ENCODE peak calls at places on chromosomes 2 and 18, in eight cellular contexts. S is cardiac muscle cell, X is right atrium auricular region, N is dorsolateral prefrontal cortex, R is astrocyte of the cerebellum, J is gastrocnemius medialis, T is cardiac fibroblast, D is coronary artery. K is an unnamed sample.

GRCh38 chr2:108935231-108935863 is 53.7 kb downstream of the EDAR start:
- DNase-seq in S (no peak), X (no peak), N (no peak), R (no peak), J (no peak), T (no peak), D (no peak), K (no peak)

GRCh38 chr2:126661702-126662465 is 5.9 kb downstream of the GYPC start:
- DNase-seq in S (no peak), X (no peak), N (no peak), R (no peak), J (no peak), T (no peak), D (no peak), K (no peak)

GRCh38 chr2:10389596-10389995 is 58.5 kb downstream of the ODC1 start:
- DNase-seq in S (no peak), X (no peak), N (no peak), R (no peak), J (no peak), T (peak), D (no peak), K (no peak)

GRCh38 chr2:10935953-10936942 is 24.5 kb downstream of the KCNF1 start:
- DNase-seq in S (peak), X (no peak), N (no peak), R (peak), J (no peak), T (peak), D (no peak), K (peak)

GRCh38 chr2:133025004-133025403 is 355.0 kb upstream of the LYPD1 start:
- DNase-seq in S (no peak), X (no peak), N (no peak), R (no peak), J (no peak), T (no peak), D (no peak), K (no peak)

GRCh38 chr2:37283207-37283606 is 41.4 kb downstream of the PRKD3 start:
- DNase-seq in S (peak), X (no peak), N (no peak), R (peak), J (no peak), T (peak), D (no peak), K (no peak)

GRCh38 chr2:186559370-186559769 is 30.5 kb upstream of the ITGAV start:
- DNase-seq in S (no peak), X (no peak), N (no peak), R (no peak), J (no peak), T (no peak), D (no peak), K (no peak)

GRCh38 chr2:173355132-173355865 is 627 bp downstream of the CDCA7 start:
- DNase-seq in S (peak), X (no peak), N (no peak), R (peak), J (peak), T (peak), D (no peak), K (peak)

GRCh38 chr18:48921305-48922202 is 29.2 kb downstream of the SMAD7 start:
- DNase-seq in S (no peak), X (no peak), N (no peak), R (no peak), J (no peak), T (no peak), D (peak), K (no peak)

GRCh38 chr2:237603049-237603717 is 12.6 kb upstream of the RAB17 start:
- DNase-seq in S (no peak), X (no peak), N (no peak), R (no peak), J (no peak), T (no peak), D (no peak), K (no peak)

GRCh38 chr2:26463252-26464207 is 14.4 kb downstream of the OTOF start:
- DNase-seq in S (no peak), X (no peak), N (peak), R (no peak), J (no peak), T (no peak), D (no peak), K (no peak)

GRCh38 chr18:28013064-28013463 is 163.9 kb downstream of the CDH2 start:
- DNase-seq in S (peak), X (no peak), N (no peak), R (no peak), J (no peak), T (peak), D (no peak), K (peak)

GRCh38 chr2:154439156-154439555 is 259.3 kb upstream of the KCNJ3 start:
- DNase-seq in S (no peak), X (no peak), N (no peak), R (no peak), J (no peak), T (peak), D (no peak), K (no peak)

GRCh38 chr2:191318037-191318728 is 73.0 kb downstream of the MYO1B start:
- DNase-seq in S (peak), X (no peak), N (no peak), R (peak), J (no peak), T (peak), D (no peak), K (peak)

DNA sequence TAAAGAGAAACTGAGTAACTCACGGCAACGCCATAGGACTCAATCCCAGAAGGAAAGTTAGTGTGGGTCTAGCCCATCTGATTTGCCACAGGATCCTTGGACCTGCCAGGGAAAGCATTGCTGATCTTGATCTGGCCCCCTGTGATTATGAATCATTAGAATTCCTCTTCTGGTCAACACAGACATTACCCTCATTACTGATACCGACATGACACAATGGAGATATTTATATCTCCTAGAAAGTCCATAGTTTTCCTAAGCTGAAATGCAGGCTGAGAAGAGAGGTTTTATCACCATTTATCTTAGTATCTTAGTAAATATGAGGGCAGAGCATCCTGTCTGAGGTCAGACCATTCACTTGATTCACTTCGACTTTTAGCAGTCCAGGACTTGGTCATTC is 75.5 kb upstream of the CCDC68 start:
- DNase-seq in S (no peak), X (no peak), N (no peak), R (no peak), J (no peak), T (no peak), D (no peak), K (no peak)
- H3K4me3 ChIP-seq in S (no peak), X (no peak), N (no peak), R (no peak), J (no peak), T (no peak), D (no peak), K (no peak)

DNA sequence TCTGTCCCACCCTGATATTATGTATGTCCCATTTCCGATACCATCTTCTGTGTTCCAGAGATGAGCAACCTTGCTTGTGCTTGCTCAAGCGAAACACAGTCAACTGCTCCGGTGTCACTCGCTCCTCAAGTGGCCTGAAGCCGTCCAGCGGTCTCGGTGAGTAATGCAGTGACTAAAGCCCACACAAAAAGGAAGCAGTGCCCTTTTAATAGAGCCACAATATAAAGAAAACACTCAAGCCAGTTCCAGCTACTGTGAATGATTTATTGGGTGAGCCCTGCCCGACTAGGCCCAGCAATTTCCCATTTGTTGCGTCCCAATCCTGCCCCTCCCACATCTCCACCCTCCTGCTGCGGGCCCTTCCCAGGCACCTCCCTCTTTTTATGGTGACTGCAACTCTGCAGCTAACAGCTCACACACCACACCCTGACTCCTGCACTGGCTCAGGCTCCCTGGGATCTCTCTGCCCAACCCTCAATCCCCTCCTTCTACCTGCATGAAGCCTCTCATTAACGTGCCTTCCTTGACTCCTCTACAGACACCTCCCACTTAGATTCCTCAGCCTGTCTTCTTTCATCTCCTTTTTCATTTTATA is 44.2 kb upstream of the DSC1 start:
- DNase-seq in S (no peak), X (peak), N (no peak), R (no peak), J (peak), T (no peak), D (no peak), K (no peak)
- TF ChIP-seq CTCF in S (no peak), X (no peak), N (no peak), R (peak), J (no peak), T (no peak), D (no peak), K (no peak)

DNA sequence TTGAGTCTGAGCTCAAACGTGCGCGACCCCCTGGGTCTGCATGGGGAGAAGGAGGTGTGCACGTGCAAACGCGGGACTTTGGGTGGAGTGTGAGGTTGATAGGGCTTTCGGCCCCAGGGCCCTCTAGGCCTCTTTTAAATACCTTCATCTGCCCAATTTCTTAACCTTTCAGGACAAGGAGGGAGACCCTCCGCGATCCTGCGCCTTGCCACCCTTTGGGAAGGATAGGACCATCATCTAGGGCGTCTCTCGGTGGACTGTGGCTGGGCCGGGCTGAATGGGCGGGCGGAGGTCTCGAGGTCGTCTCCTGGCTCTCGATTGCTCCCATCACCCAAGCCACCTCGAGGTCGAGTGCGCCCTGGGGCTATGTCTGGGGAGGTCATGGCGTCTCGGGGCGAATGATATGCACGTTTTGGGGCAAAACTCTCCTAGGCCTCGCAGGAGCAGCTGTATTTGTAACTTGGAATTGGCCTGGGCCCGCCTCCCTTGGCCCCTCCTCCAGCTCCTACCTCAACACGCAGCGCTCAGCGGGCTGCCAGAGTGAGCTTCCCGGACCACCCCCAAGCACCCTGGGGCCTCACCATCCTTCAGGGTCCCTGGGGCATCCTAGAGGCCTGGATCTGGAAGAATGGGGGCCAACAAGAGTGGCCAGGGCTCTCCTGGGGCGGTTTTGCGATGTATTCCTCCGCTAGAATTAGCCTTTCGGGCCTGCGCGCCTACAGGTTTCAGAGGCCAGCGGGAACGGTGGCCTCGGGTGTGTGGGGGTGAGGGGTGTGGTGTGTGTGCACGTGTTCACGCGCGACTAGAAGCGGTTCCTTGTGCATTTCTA is 8.7 kb upstream of the SIX3 start:
- DNase-seq in S (no peak), X (no peak), N (no peak), R (no peak), J (no peak), T (no peak), D (no peak), K (no peak)
- H3K4me3 ChIP-seq in S (no peak), X (no peak), N (no peak), R (no peak), J (no peak), T (no peak), D (peak), K (no peak)

GRCh38 chr2:215678094-215678493 is 242.2 kb upstream of the FN1 start:
- DNase-seq in S (no peak), X (no peak), N (no peak), R (no peak), J (no peak), T (no peak), D (no peak), K (no peak)
- TF ChIP-seq CTCF in S (no peak), X (no peak), N (no peak), R (no peak), J (no peak), T (no peak), D (no peak), K (no peak)

GRCh38 chr2:46335404-46335965 is 38.3 kb downstream of the EPAS1 start:
- DNase-seq in S (peak), X (no peak), N (no peak), R (no peak), J (no peak), T (peak), D (peak), K (no peak)

GRCh38 chr2:46335966-46336436 is 38.8 kb downstream of the EPAS1 start:
- DNase-seq in S (no peak), X (no peak), N (no peak), R (no peak), J (no peak), T (peak), D (no peak), K (peak)

GRCh38 chr2:46332686-46333281 is 35.6 kb downstream of the EPAS1 start:
- DNase-seq in S (peak), X (no peak), N (no peak), R (no peak), J (no peak), T (peak), D (peak), K (no peak)

GRCh38 chr2:46334389-46335345 is 37.5 kb downstream of the EPAS1 start:
- DNase-seq in S (peak), X (no peak), N (no peak), R (no peak), J (no peak), T (peak), D (peak), K (no peak)

GRCh38 chr2:46333912-46334311 is 36.7 kb downstream of the EPAS1 start:
- DNase-seq in S (no peak), X (no peak), N (no peak), R (no peak), J (no peak), T (peak), D (peak), K (no peak)
- H3K4me3 ChIP-seq in S (no peak), X (no peak), N (no peak), R (no peak), J (no peak), T (no peak), D (peak), K (no peak)

GRCh38 chr2:115541808-115542207 is 1099.4 kb downstream of the DPP10 start:
- DNase-seq in S (no peak), X (no peak), N (no peak), R (no peak), J (no peak), T (no peak), D (no peak), K (no peak)
- TF ChIP-seq CTCF in S (no peak), X (no peak), N (no peak), R (no peak), J (no peak), T (no peak), D (no peak), K (no peak)

GRCh38 chr18:77134611-77135010 is 2.0 kb upstream of the MBP start:
- DNase-seq in S (no peak), X (no peak), N (no peak), R (no peak), J (no peak), T (no peak), D (no peak), K (no peak)

GRCh38 chr18:77132369-77133050 is at the start of gene MBP:
- DNase-seq in S (no peak), X (no peak), N (no peak), R (no peak), J (peak), T (no peak), D (peak), K (no peak)

GRCh38 chr18:77131652-77132368 is 773 bp downstream of the MBP start:
- DNase-seq in S (peak), X (peak), N (no peak), R (no peak), J (peak), T (peak), D (peak), K (no peak)

GRCh38 chr18:77133920-77134496 is 1.4 kb upstream of the MBP start:
- DNase-seq in S (no peak), X (no peak), N (no peak), R (no peak), J (peak), T (no peak), D (peak), K (no peak)

DNA sequence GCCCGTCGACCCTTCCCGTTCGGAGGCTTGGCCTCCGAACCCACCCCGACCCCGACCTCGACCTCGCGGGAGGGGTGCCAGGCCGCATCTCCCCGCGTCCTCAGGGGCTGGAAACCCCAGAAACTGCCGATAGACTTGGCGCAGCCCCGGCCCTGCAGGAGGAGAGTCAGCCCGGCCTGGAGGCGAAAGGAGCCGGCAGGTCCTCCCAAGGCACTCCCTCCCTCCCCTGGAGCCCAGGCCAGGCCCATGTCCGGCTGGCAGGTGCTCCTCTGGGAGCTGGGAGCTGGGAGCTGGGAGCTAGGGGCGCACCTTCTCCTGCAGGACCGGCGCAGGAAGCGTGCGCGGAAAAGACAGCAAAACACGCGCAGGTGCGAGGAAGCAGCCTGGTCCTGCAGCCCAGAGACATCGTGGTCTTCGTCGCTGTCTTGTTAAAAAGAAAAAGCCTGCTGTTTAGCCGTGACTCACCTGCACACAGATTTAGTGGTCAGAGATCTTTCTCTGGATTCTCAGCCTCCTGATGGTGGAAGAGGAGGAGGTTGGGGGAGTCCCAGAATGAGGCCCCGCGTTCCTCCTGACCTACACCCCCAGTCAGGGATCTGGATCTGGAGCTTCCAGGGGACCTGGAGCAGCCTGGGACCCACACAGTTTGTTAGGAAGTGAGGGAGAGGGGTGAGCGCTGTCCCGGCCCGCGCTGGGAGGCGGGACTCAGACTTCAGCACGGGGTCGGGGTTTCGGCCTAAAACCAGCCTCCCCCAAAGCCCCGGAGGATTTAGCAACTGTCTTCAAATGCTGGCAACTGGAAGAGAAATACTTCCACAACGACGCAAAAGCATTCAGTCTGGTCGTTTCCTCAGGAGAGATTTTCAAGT is 702 bp upstream of the MBP start:
- DNase-seq in S (no peak), X (no peak), N (no peak), R (no peak), J (peak), T (no peak), D (peak), K (no peak)
- H3K4me3 ChIP-seq in S (peak), X (peak), N (peak), R (peak), J (peak), T (peak), D (peak), K (peak)

GRCh38 chr2:112345030-112346027 is 69.9 kb downstream of the ZC3H6 start:
- DNase-seq in S (no peak), X (no peak), N (no peak), R (no peak), J (no peak), T (no peak), D (no peak), K (no peak)
- TF ChIP-seq CTCF in S (no peak), X (no peak), N (no peak), R (no peak), J (no peak), T (no peak), D (no peak), K (no peak)

DNA sequence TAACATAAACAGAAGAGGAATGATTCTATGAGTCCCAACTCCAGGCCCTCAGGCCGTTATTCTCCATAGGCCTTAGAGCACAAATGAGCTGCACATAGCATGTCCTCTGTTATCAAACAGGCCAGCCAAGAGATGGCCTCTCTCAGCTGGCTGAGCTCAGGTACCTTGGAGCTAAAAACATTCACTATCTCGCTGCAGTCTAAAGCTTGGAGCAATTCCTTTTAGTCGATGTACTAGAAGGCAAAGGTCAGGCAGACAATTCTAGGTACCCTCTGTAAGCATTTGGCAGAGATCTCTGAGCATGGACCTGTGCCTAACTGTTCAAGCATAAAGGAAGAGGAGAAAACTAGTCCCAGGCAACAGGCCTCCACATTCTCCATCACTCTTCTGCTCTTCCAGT is 38.0 kb upstream of the ATL2 start:
- DNase-seq in S (no peak), X (no peak), N (no peak), R (no peak), J (no peak), T (no peak), D (no peak), K (no peak)
- H3K4me3 ChIP-seq in S (no peak), X (no peak), N (no peak), R (no peak), J (no peak), T (no peak), D (no peak), K (no peak)

GRCh38 chr2:197784956-197785941 is at the start of gene BOLL:
- DNase-seq in S (no peak), X (no peak), N (no peak), R (no peak), J (no peak), T (no peak), D (no peak), K (no peak)

GRCh38 chr2:197782121-197782520 is 3.0 kb downstream of the BOLL start:
- DNase-seq in S (no peak), X (no peak), N (no peak), R (no peak), J (no peak), T (no peak), D (no peak), K (no peak)

GRCh38 chr2:197786010-197786877 is 1.1 kb upstream of the BOLL start:
- DNase-seq in S (no peak), X (no peak), N (no peak), R (no peak), J (peak), T (no peak), D (no peak), K (no peak)
- TF ChIP-seq CTCF in S (peak), X (peak), N (no peak), R (peak), J (peak), T (peak), D (peak), K (peak)